ENCODE peak calls at places on chromosomes 16 and 17, in six cellular contexts. Y is H1, H is neuronal stem cell, K is mesendoderm, O is H9, R is mesenchymal stem cell. Z is an unnamed sample.

GRCh38 chr17:47315451-47316266 is 8.1 kb upstream of the EFCAB13 start:
- DNase-seq in Y (no peak), H (peak; percentile 24), K (peak; percentile 69), O (no peak), R (peak; percentile 93), Z (peak; percentile 99)

GRCh38 chr16:11835891-11836652 is 15.3 kb downstream of the RSL1D1 start:
- DNase-seq in Y (no peak), H (no peak), K (peak; percentile 72), O (no peak), R (peak; percentile 70), Z (peak; percentile 28)

GRCh38 chr16:3188925-3189825 is 1.2 kb downstream of the OR1F1 start:
- DNase-seq in Y (no peak), H (no peak), K (peak; percentile 90), O (peak; percentile 84), R (peak; percentile 80), Z (peak; percentile 59)

GRCh38 chr17:42189651-42189965 is 4.4 kb upstream of the HCRT start:
- DNase-seq in Y (no peak), H (no peak), K (no peak), O (no peak), R (no peak), Z (no peak)

GRCh38 chr16:72532896-72533295 is 360.9 kb upstream of the PMFBP1 start:
- DNase-seq in Y (no peak), H (no peak), K (peak; percentile 36), O (no peak), R (no peak), Z (no peak)

GRCh38 chr17:39969375-39969774 is 6.6 kb downstream of the GSDMA start:
- DNase-seq in Y (no peak), H (no peak), K (no peak), O (no peak), R (no peak), Z (no peak)

GRCh38 chr17:64608571-64608981 is 53.5 kb downstream of the SMURF2 start:
- DNase-seq in Y (no peak), H (no peak), K (no peak), O (no peak), R (peak; percentile 68), Z (peak; percentile 58)

GRCh38 chr17:58755577-58756245 is at the start of gene PPM1E:
- DNase-seq in Y (peak; percentile 81), H (peak; percentile 97), K (peak; percentile 93), O (peak; percentile 96), R (peak; percentile 39), Z (peak; percentile 26)

GRCh38 chr17:76446449-76447231 is 6.3 kb downstream of the UBE2O start:
- DNase-seq in Y (no peak), H (no peak), K (peak; percentile 86), O (peak; percentile 56), R (peak; percentile 97), Z (peak; percentile 92)

GRCh38 chr16:69319826-69320730 is 8.9 kb downstream of the VPS4A start:
- DNase-seq in Y (no peak), H (no peak), K (no peak), O (no peak), R (no peak), Z (no peak)

GRCh38 chr17:1058423-1059130 is 61.6 kb downstream of the TIMM22 start:
- DNase-seq in Y (no peak), H (no peak), K (peak; percentile 62), O (peak; percentile 85), R (peak; percentile 39), Z (peak; percentile 35)

GRCh38 chr16:89099905-89100304 is 6.3 kb downstream of the ACSF3 start:
- DNase-seq in Y (no peak), H (no peak), K (no peak), O (no peak), R (no peak), Z (no peak)

GRCh38 chr17:77332034-77332971 is 191.5 kb downstream of the SEC14L1 start:
- DNase-seq in Y (no peak), H (no peak), K (no peak), O (no peak), R (peak; percentile 14), Z (no peak)

DNA sequence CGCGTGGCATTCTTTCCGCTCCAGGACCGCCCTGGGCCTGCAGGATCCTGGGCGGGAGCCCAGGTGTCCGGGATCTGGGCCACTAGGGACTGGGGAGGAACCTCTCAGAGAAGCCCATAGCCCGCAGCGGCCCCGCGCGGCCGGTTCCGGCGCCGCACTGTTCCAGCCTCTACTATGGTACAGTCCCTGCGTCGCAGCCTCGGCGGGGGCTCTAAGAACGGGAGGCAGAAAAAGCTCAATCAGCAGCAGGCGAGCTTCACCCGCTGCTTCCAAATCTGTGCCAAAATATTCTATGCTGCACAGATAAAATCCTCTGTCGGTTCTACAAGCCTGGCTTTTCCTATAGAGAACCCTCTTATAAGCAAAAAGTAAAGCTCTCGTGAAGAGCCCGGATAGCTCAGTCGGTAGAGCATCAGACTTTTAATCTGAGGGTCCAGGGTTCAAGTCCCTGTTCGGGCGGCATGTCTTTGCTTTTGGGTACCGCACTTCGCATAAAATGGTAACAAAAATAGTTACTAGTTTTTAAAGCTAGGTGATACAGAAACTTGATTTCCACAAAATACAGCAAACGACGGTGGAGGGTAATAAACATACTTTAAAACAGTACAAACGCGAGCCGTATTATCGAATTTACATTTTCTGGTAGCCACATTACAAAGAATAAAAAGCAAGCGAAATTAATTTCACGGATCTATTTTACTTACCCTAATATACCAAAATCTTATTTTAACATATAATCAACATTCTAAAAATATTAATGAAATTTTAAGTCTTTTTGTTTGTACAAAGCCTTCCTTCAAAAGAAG is 658 bp upstream of the ALOXE3 start:
- DNase-seq in Y (no peak), H (peak; percentile 88), K (peak; percentile 86), O (peak; percentile 93), R (peak; percentile 88), Z (peak; percentile 80)
- H3K27ac ChIP-seq in Y (no peak overlapping the region), H (peak overlapping the region; percentile 62), K (no peak overlapping the region), O (no peak overlapping the region), R (peak overlapping the region; percentile 66), Z (no peak overlapping the region)

GRCh38 chr16:57801856-57802634 is at the start of gene KIFC3:
- DNase-seq in Y (no peak), H (no peak), K (peak; percentile 78), O (peak; percentile 49), R (peak; percentile 82), Z (peak; percentile 72)

GRCh38 chr16:57802635-57803412 is 533 bp upstream of the KIFC3 start:
- DNase-seq in Y (no peak), H (no peak), K (peak; percentile 81), O (peak; percentile 67), R (peak; percentile 79), Z (peak; percentile 54)

GRCh38 chr16:57804111-57804837 is 2.0 kb upstream of the KIFC3 start:
- DNase-seq in Y (no peak), H (no peak), K (no peak), O (no peak), R (no peak), Z (no peak)

GRCh38 chr16:57805176-57805575 is 2.9 kb upstream of the KIFC3 start:
- DNase-seq in Y (no peak), H (no peak), K (no peak), O (no peak), R (no peak), Z (no peak)

DNA sequence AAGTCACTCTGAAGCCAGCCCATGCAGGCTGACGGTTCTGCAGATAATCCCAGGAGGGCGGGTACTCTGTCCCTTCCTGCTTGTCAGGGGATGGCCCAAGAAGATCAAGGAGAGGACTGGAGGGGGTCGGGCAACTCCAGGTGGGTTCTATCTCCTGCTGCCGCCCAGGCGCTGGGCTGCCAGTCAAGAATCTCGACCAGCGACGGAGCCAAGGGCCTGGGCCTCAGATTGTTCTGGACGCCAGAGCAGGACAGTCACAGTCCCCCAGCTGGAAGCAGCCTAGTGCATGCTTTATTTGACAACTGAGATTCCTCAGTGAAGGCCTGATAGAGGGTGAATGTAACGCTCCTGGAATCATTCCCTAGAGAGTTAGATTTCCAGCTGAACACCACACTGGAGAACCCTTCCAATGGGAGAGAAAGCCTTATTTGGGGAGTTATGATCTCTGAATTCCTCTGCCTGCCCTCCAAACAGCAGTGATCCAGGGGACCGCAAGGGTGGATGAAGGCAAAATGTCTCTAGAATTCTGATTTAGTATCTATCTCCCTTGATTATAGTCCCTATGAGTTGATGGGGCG is 1.2 kb upstream of the KIFC3 start:
- DNase-seq in Y (no peak), H (no peak), K (peak; percentile 83), O (no peak), R (peak; percentile 52), Z (no peak)
- H3K4me2 ChIP-seq in Y (peak overlapping the region; percentile 84), H (no peak overlapping the region), K (no peak overlapping the region), O (no peak overlapping the region), R (peak overlapping the region; percentile 47), Z (no peak overlapping the region)

GRCh38 chr16:23557779-23558330 is 328 bp downstream of the UBFD1 start:
- DNase-seq in Y (no peak), H (no peak), K (no peak), O (peak; percentile 42), R (peak; percentile 44), Z (peak; percentile 44)
- H2BK15ac ChIP-seq in Y (no peak overlapping the region), H (no peak overlapping the region), K (no peak overlapping the region), O (no peak overlapping the region), R (peak overlapping the region; percentile 12), Z (no peak overlapping the region)

GRCh38 chr16:51290410-51290809 is 139.3 kb upstream of the SALL1 start:
- DNase-seq in Y (peak; percentile 17), H (no peak), K (peak; percentile 39), O (no peak), R (no peak), Z (no peak)
- H3K27ac ChIP-seq in Y (no peak overlapping the region), H (no peak overlapping the region), K (no peak overlapping the region), O (peak overlapping the region; percentile 25), R (no peak overlapping the region), Z (no peak overlapping the region)